ENCODE peak calls at places on chromosomes 7 and 10, in seven cellular contexts. P is mesenchymal stem cell, V is H9, K is H1, F is neuronal stem cell, B is mesendoderm, L is trophoblast cell. Q is an unnamed sample.

GRCh38 chr10:94123253-94123995 is 129.7 kb downstream of the PLCE1 start:
- DNase-seq in B (peak), L (peak), V (no peak), P (peak), F (peak), K (peak), Q (peak)

GRCh38 chr7:141178486-141179135 is 104.7 kb downstream of the TMEM178B start:
- DNase-seq in P (no peak), B (no peak), F (no peak), L (no peak), V (no peak), K (no peak), Q (no peak)

GRCh38 chr10:44393834-44394547 is 9.1 kb upstream of the CXCL12 start:
- DNase-seq in K (no peak), F (no peak), P (peak), L (no peak), B (no peak), V (no peak), Q (no peak)

GRCh38 chr7:151843181-151843580 is 33.7 kb downstream of the PRKAG2 start:
- DNase-seq in F (no peak), B (no peak), L (no peak), V (no peak), P (no peak), K (no peak), Q (no peak)

GRCh38 chr10:14391342-14391741 is 60.6 kb upstream of the FRMD4A start:
- DNase-seq in P (no peak), K (no peak), L (no peak), V (no peak), B (no peak), F (no peak), Q (no peak)

GRCh38 chr10:66637273-66638036 is 288.4 kb upstream of the LRRTM3 start:
- DNase-seq in F (no peak), L (no peak), B (peak), P (no peak), K (no peak), V (no peak), Q (no peak)

GRCh38 chr7:27182285-27182827 is 2.7 kb downstream of the HOXA11 start:
- DNase-seq in B (no peak), L (no peak), V (peak), K (no peak), P (no peak), F (no peak), Q (no peak)

GRCh38 chr7:50206521-50207250 is 97.8 kb upstream of the IKZF1 start:
- DNase-seq in L (no peak), P (no peak), F (no peak), V (no peak), B (peak), K (no peak), Q (no peak)

GRCh38 chr7:98281757-98282652 is 519 bp downstream of the BRI3 start:
- DNase-seq in P (no peak), V (no peak), F (no peak), B (no peak), K (no peak), L (peak), Q (no peak)

GRCh38 chr7:121012919-121013318 is 24.4 kb downstream of the CPED1 start:
- DNase-seq in P (no peak), F (no peak), K (no peak), L (no peak), B (no peak), V (no peak), Q (no peak)

GRCh38 chr10:92747600-92747999 is 57.8 kb downstream of the HHEX start:
- DNase-seq in P (no peak), V (no peak), F (no peak), B (no peak), K (no peak), L (no peak), Q (no peak)

GRCh38 chr7:156117542-156118245 is 305.4 kb upstream of the SHH start:
- DNase-seq in V (no peak), L (no peak), B (no peak), K (no peak), F (no peak), P (no peak), Q (no peak)

GRCh38 chr7:130146693-130147520 is 58.3 kb downstream of the TMEM209 start:
- DNase-seq in V (no peak), B (no peak), K (no peak), L (no peak), P (no peak), F (no peak), Q (no peak)

GRCh38 chr7:112272921-112273561 is 66.5 kb downstream of the ZNF277 start:
- DNase-seq in K (no peak), L (no peak), P (no peak), B (no peak), V (no peak), F (no peak), Q (no peak)

GRCh38 chr10:21505711-21506278 is 19.7 kb downstream of the SKIDA1 start:
- DNase-seq in P (peak), F (no peak), L (no peak), K (no peak), V (no peak), B (peak), Q (no peak)

GRCh38 chr7:94662548-94662947 is 6.6 kb upstream of the SGCE start:
- DNase-seq in K (no peak), L (no peak), P (no peak), B (no peak), V (no peak), F (no peak), Q (no peak)

GRCh38 chr7:148699772-148700629 is 1.3 kb downstream of the CUL1 start:
- DNase-seq in B (peak), F (peak), K (no peak), V (no peak), P (peak), L (peak), Q (peak)

GRCh38 chr10:1573981-1574380 is 163.3 kb downstream of the ADARB2 start:
- DNase-seq in V (no peak), F (no peak), P (no peak), B (no peak), L (no peak), K (no peak), Q (no peak)

GRCh38 chr7:154777489-154777888 is 225.4 kb downstream of the PAXIP1 start:
- DNase-seq in K (no peak), V (no peak), P (no peak), B (no peak), F (no peak), L (no peak), Q (no peak)

GRCh38 chr7:73940701-73941238 is 79.8 kb downstream of the TMEM270 start:
- DNase-seq in L (no peak), B (no peak), P (no peak), V (no peak), F (no peak), K (no peak), Q (no peak)

GRCh38 chr10:124063736-124064135 is 29.7 kb downstream of the CHST15 start:
- DNase-seq in L (peak), P (peak), K (no peak), B (no peak), V (no peak), F (no peak), Q (peak)

GRCh38 chr10:17375936-17376584 is 78.3 kb downstream of the ST8SIA6 start:
- DNase-seq in L (peak), B (peak), V (peak), K (peak), F (no peak), P (peak), Q (peak)

GRCh38 chr7:158733762-158734494 is 29.3 kb upstream of the NCAPG2 start:
- DNase-seq in K (no peak), P (no peak), B (no peak), L (peak), F (no peak), V (no peak), Q (no peak)

GRCh38 chr7:54632696-54633095 is 90.5 kb downstream of the VSTM2A start:
- DNase-seq in B (peak), K (no peak), V (no peak), L (no peak), F (no peak), P (no peak), Q (no peak)

GRCh38 chr10:43623351-43623750 is 17.1 kb downstream of the ZNF485 start:
- DNase-seq in V (no peak), B (no peak), P (peak), L (peak), K (no peak), F (no peak), Q (peak)

GRCh38 chr10:93893646-93894515 is at the start of gene SLC35G1:
- DNase-seq in F (peak), L (peak), P (peak), K (peak), V (peak), B (peak), Q (peak)

GRCh38 chr7:155998328-155998691 is 186.0 kb upstream of the SHH start:
- DNase-seq in F (no peak), K (no peak), B (no peak), P (no peak), V (peak), L (no peak), Q (no peak)

GRCh38 chr10:126235091-126235978 is 152.9 kb downstream of the ADAM12 start:
- DNase-seq in K (no peak), B (no peak), L (peak), V (no peak), P (no peak), F (no peak), Q (no peak)

GRCh38 chr7:126460664-126461063 is 792.1 kb downstream of the GRM8 start:
- DNase-seq in K (no peak), V (no peak), L (no peak), P (no peak), B (no peak), F (no peak), Q (no peak)

GRCh38 chr7:18798018-18798906 is 302.7 kb downstream of the HDAC9 start:
- DNase-seq in B (peak), P (no peak), F (no peak), K (no peak), V (no peak), L (no peak), Q (peak)

GRCh38 chr7:106640368-106641141 is 20.4 kb downstream of the CCDC71L start:
- DNase-seq in L (no peak), B (no peak), P (peak), V (no peak), K (no peak), F (no peak), Q (peak)

GRCh38 chr7:142412551-142413193 is 154.8 kb upstream of the PRSS58 start:
- DNase-seq in L (peak), K (peak), B (peak), V (peak), P (peak), F (peak), Q (peak)

GRCh38 chr7:118867860-118868259 is 643.4 kb downstream of the ANKRD7 start:
- DNase-seq in V (no peak), K (no peak), B (no peak), L (no peak), F (no peak), P (no peak), Q (no peak)

GRCh38 chr7:91128574-91129348 is 135.5 kb upstream of the FZD1 start:
- DNase-seq in F (no peak), V (no peak), K (no peak), B (no peak), P (peak), L (no peak), Q (peak)

GRCh38 chr7:3068568-3068967 is 24.9 kb upstream of the CARD11 start:
- DNase-seq in K (no peak), L (no peak), V (no peak), P (no peak), F (no peak), B (no peak), Q (no peak)

GRCh38 chr10:119253433-119254174 is 46.2 kb downstream of the GRK5 start:
- DNase-seq in V (no peak), P (peak), B (peak), L (peak), F (no peak), K (no peak), Q (peak)

GRCh38 chr10:119252470-119253151 is 45.2 kb downstream of the GRK5 start:
- DNase-seq in P (no peak), L (no peak), K (no peak), F (no peak), B (no peak), V (no peak), Q (no peak)

GRCh38 chr10:119252051-119252465 is 44.7 kb downstream of the GRK5 start:
- DNase-seq in K (no peak), P (peak), V (no peak), B (no peak), F (no peak), L (peak), Q (peak)

GRCh38 chr10:119250641-119251314 is 43.4 kb downstream of the GRK5 start:
- DNase-seq in F (no peak), V (no peak), B (peak), K (no peak), L (no peak), P (peak), Q (peak)

GRCh38 chr10:119251315-119251708 is 43.9 kb downstream of the GRK5 start:
- DNase-seq in B (peak), V (no peak), F (no peak), K (no peak), P (peak), L (no peak), Q (peak)
- H3K4ac ChIP-seq in B (no peak), V (no peak), F (no peak), K (no peak), P (no peak), L (no peak), Q (peak)

GRCh38 chr10:89346264-89346971 is 18.6 kb downstream of the IFIT3 start:
- DNase-seq in K (no peak), P (no peak), F (no peak), B (peak), V (no peak), L (peak), Q (peak)
- H3K4ac ChIP-seq in K (no peak), P (no peak), F (no peak), B (no peak), V (no peak), L (no peak), Q (no peak)

GRCh38 chr7:134885967-134886352 is 100.3 kb upstream of the AGBL3 start:
- DNase-seq in K (no peak), L (peak), V (no peak), B (peak), P (peak), F (no peak), Q (peak)
- H3K4ac ChIP-seq in K (no peak), L (no peak), V (no peak), B (no peak), P (no peak), F (no peak), Q (peak)

GRCh38 chr10:132649651-132650360 is 112.2 kb downstream of the INPP5A start:
- DNase-seq in B (no peak), V (no peak), L (no peak), F (no peak), K (no peak), P (no peak), Q (no peak)

GRCh38 chr10:132646443-132647097 is 109.0 kb downstream of the INPP5A start:
- DNase-seq in L (no peak), F (no peak), P (no peak), V (no peak), B (no peak), K (no peak), Q (no peak)

GRCh38 chr10:132647424-132647823 is 109.8 kb downstream of the INPP5A start:
- DNase-seq in P (no peak), V (no peak), L (no peak), B (no peak), K (no peak), F (no peak), Q (no peak)

GRCh38 chr10:132648871-132649528 is 111.4 kb downstream of the INPP5A start:
- DNase-seq in K (no peak), V (no peak), B (no peak), F (no peak), L (no peak), P (no peak), Q (no peak)

DNA sequence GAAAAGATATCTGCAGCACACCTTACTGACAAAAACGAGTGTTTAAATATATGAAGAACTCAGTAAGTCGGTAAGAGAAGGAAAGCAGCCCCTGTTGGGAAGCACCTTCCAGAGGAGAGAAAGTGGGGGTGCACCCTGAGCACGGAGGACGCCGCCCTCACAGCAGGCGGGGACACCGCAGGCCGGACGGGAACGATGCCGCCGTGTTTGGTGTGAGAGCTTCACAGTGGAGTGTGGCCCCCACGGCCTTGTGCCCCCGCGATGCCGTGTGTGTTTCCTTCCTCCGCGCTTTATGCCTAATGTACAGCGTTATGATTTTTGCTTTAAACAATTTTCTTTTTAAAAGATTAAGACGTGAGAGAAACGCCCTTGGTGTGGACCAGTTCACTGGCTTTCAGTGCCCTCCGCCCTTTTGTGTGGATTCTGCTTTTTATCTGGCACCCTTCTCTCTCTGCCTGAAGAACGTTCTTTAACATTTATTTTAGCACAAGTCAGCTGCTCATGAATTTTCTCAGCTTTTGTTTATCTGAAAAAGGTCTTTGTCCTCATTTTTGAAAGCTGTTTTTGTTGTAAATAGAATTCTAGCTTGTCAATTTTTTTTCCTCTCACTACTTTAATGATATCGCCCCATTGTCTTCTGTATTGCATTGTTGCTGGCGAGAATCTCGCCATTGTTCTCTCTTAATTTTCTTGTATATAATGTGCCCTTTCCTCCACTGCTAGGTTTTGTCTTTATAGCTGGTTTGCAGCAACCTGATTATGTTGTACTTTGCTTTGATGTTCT is 110.7 kb downstream of the INPP5A start:
- DNase-seq in B (no peak), P (no peak), F (no peak), V (no peak), K (no peak), L (no peak), Q (no peak)
- H3K4ac ChIP-seq in B (no peak), P (no peak), F (no peak), V (no peak), K (no peak), L (no peak), Q (no peak)

GRCh38 chr10:98621630-98622029 is 174.9 kb upstream of the HPS1 start:
- DNase-seq in P (no peak), V (peak), F (no peak), L (no peak), K (no peak), B (peak), Q (no peak)
- H3K4ac ChIP-seq in P (no peak), V (no peak), F (no peak), L (no peak), K (no peak), B (no peak), Q (no peak)

GRCh38 chr7:79430391-79430790 is 23.1 kb downstream of the MAGI2 start:
- DNase-seq in V (no peak), F (no peak), K (no peak), B (no peak), P (no peak), L (no peak), Q (no peak)

GRCh38 chr7:79434867-79435266 is 18.6 kb downstream of the MAGI2 start:
- DNase-seq in V (no peak), B (no peak), P (peak), K (no peak), L (no peak), F (no peak), Q (no peak)

GRCh38 chr7:79434098-79434497 is 19.4 kb downstream of the MAGI2 start:
- DNase-seq in L (peak), V (no peak), F (no peak), B (no peak), P (peak), K (no peak), Q (peak)

GRCh38 chr7:79436378-79436777 is 17.1 kb downstream of the MAGI2 start:
- DNase-seq in B (no peak), K (no peak), L (no peak), V (no peak), F (no peak), P (peak), Q (no peak)
- H3K4ac ChIP-seq in B (no peak), K (no peak), L (no peak), V (no peak), F (no peak), P (no peak), Q (no peak)